ENCODE peak calls at places on chromosome 10, in ten cellular contexts. X, G, Z, O, K, W, L, F, V and M are unnamed samples.

GRCh38 chr10:8919291-8919690 is 864.8 kb downstream of the GATA3 start:
- DNase-seq in Z (no peak), X (no peak), V (no peak), W (no peak), L (no peak), F (no peak), G (no peak), O (no peak), K (no peak), M (no peak)

GRCh38 chr10:98886686-98887085 is 349.0 kb downstream of the HPSE2 start:
- DNase-seq in K (no peak), Z (peak; percentile 67), W (no peak), L (no peak), V (no peak), O (no peak), X (no peak), G (no peak), F (no peak), M (no peak)

GRCh38 chr10:101780187-101780817 is 2.9 kb downstream of the NPM3 start:
- DNase-seq in W (no peak), F (peak; percentile 21), Z (no peak), G (no peak), K (no peak), V (no peak), X (no peak), O (no peak), L (peak; percentile 61), M (peak; percentile 44)

GRCh38 chr10:30751678-30752331 is 122.3 kb upstream of the LYZL2 start:
- DNase-seq in F (peak; percentile 57), G (no peak), Z (peak; percentile 80), O (peak; percentile 31), V (peak; percentile 80), W (peak; percentile 82), K (peak; percentile 61), X (peak; percentile 31), L (no peak), M (no peak)

GRCh38 chr10:57638411-57638810 is 629.3 kb downstream of the IPMK start:
- DNase-seq in O (no peak), Z (no peak), G (no peak), F (no peak), X (no peak), L (no peak), W (no peak), V (no peak), K (no peak), M (no peak)

GRCh38 chr10:84214612-84215235 is 10.6 kb downstream of the LRIT2 start:
- DNase-seq in K (no peak), Z (peak; percentile 17), F (no peak), W (no peak), X (no peak), L (no peak), G (no peak), O (no peak), V (no peak), M (no peak)

GRCh38 chr10:43322769-43323168 is 48.7 kb upstream of the FXYD4 start:
- DNase-seq in K (peak; percentile 64), V (peak; percentile 93), X (peak; percentile 86), Z (peak; percentile 74), F (no peak), W (peak; percentile 94), O (peak; percentile 90), L (peak; percentile 90), G (peak; percentile 84), M (peak; percentile 93)

GRCh38 chr10:132344386-132344785 is 12.4 kb downstream of the LRRC27 start:
- DNase-seq in G (no peak), F (no peak), W (no peak), Z (no peak), L (peak; percentile 2), V (no peak), O (no peak), X (no peak), K (no peak), M (no peak)

GRCh38 chr10:5618829-5619228 is 47.6 kb downstream of the ASB13 start:
- DNase-seq in O (no peak), F (no peak), V (peak; percentile 65), K (no peak), Z (no peak), W (no peak), L (peak; percentile 87), X (no peak), G (peak; percentile 54), M (no peak)
- H3K4me1 ChIP-seq in O (peaks cover 12% of the 10 kb centered on the region), F (peaks cover 21% of the 10 kb centered on the region), V (peaks cover 36% of the 10 kb centered on the region), K (peaks cover 4% of the 10 kb centered on the region), Z (no peaks in the 10 kb centered on the region), W (peaks cover 4% of the 10 kb centered on the region), L (peaks cover 50% of the 10 kb centered on the region), X (no peaks in the 10 kb centered on the region), G (no peaks in the 10 kb centered on the region), M (peaks cover 21% of the 10 kb centered on the region)

DNA sequence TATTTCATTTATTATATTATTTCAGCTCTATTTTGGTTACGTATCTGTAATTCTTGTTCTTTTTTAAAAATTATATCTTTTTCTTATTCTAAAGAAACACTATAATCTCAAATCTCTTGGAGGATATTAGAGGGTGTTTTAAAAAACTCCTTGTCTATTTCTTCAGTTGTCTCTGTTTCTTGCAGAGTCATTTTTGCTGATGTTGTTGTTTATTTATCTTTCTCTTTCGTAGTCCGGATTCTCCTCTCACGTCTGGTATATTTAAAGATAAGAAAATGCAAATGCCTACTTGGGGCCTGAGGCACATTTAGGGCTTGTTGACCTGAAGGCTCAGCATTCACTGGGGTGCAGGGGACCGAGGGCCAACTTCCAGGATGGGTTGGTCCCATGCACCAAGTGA is 181.2 kb upstream of the CTBP2 start:
- DNase-seq in W (no peak), O (no peak), L (no peak), G (no peak), Z (no peak), F (no peak), X (no peak), V (no peak), K (no peak), M (no peak)
- H3K4me1 ChIP-seq in W (no peaks in the 10 kb centered on the region), O (no peaks in the 10 kb centered on the region), L (no peaks in the 10 kb centered on the region), G (no peaks in the 10 kb centered on the region), Z (no peaks in the 10 kb centered on the region), F (no peaks in the 10 kb centered on the region), X (no peaks in the 10 kb centered on the region), V (no peaks in the 10 kb centered on the region), K (no peaks in the 10 kb centered on the region), M (no peaks in the 10 kb centered on the region)

GRCh38 chr10:49645417-49646255 is 31.8 kb downstream of the CHAT start:
- DNase-seq in F (no peak), V (no peak), L (no peak), X (no peak), Z (peak; percentile 22), W (peak; percentile 18), K (no peak), G (no peak), O (peak; percentile 8), M (peak; percentile 30)

GRCh38 chr10:49644035-49644345 is 30.2 kb downstream of the CHAT start:
- DNase-seq in O (no peak), Z (no peak), W (no peak), K (no peak), F (no peak), G (no peak), X (no peak), L (no peak), V (no peak), M (no peak)

GRCh38 chr10:49647985-49648795 is 31.3 kb upstream of the C10orf53 start:
- DNase-seq in X (no peak), F (no peak), G (no peak), O (peak; percentile 16), V (no peak), Z (no peak), K (no peak), L (no peak), W (no peak), M (peak; percentile 22)

GRCh38 chr10:49647554-49647953 is 31.9 kb upstream of the C10orf53 start:
- DNase-seq in L (no peak), F (no peak), Z (peak; percentile 56), V (no peak), X (no peak), O (no peak), W (no peak), G (no peak), K (no peak), M (no peak)

DNA sequence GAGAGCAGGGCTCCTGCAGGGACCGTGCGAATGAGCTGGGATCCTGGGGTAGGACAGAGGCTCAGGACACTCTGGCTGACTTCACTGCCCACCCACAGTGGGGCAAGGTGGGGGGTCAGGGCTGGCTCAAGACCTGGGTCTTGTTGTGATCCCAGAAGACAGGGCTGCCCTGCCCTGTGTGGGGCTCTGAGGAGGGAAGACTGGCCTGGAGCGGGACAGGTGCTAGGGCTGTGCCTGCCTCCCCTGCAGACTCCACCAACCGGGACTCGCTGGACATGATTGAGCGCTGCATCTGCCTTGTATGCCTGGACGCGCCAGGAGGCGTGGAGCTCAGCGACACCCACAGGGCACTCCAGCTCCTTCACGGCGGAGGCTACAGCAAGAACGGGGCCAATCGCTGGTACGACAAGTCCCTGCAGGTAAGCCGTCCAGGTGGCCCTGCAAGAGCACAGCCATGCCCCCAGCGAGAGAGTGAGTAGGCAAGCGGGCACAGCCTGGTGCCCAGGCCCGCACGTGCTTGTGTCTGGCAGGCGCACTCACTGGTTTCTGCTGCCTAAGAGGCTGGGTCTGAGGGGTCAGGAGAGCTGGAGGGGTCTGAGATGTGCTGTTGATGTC is 32.5 kb downstream of the CHAT start:
- DNase-seq in Z (no peak), L (no peak), X (no peak), W (peak; percentile 52), O (peak; percentile 11), G (no peak), F (no peak), K (no peak), V (no peak), M (no peak)
- H3K4me1 ChIP-seq in Z (peaks cover 21% of the 10 kb centered on the region), L (no peaks in the 10 kb centered on the region), X (no peaks in the 10 kb centered on the region), W (no peaks in the 10 kb centered on the region), O (no peaks in the 10 kb centered on the region), G (no peaks in the 10 kb centered on the region), F (no peaks in the 10 kb centered on the region), K (no peaks in the 10 kb centered on the region), V (no peaks in the 10 kb centered on the region), M (no peaks in the 10 kb centered on the region)

GRCh38 chr10:89476150-89476549 is 59.2 kb downstream of the SLC16A12 start:
- DNase-seq in F (peak; percentile 25), Z (no peak), K (no peak), W (no peak), L (no peak), X (no peak), O (no peak), G (no peak), V (no peak), M (no peak)

GRCh38 chr10:89475567-89475966 is 59.8 kb downstream of the SLC16A12 start:
- DNase-seq in G (no peak), L (no peak), X (no peak), W (no peak), O (no peak), Z (no peak), F (no peak), V (no peak), K (no peak), M (no peak)

GRCh38 chr10:89475137-89475536 is 60.3 kb downstream of the SLC16A12 start:
- DNase-seq in L (no peak), K (no peak), O (no peak), Z (no peak), G (no peak), V (no peak), F (no peak), X (no peak), W (no peak), M (no peak)

GRCh38 chr10:89478085-89478738 is 57.2 kb downstream of the SLC16A12 start:
- DNase-seq in G (no peak), X (no peak), K (no peak), Z (no peak), O (no peak), V (no peak), W (no peak), F (no peak), L (no peak), M (no peak)

DNA sequence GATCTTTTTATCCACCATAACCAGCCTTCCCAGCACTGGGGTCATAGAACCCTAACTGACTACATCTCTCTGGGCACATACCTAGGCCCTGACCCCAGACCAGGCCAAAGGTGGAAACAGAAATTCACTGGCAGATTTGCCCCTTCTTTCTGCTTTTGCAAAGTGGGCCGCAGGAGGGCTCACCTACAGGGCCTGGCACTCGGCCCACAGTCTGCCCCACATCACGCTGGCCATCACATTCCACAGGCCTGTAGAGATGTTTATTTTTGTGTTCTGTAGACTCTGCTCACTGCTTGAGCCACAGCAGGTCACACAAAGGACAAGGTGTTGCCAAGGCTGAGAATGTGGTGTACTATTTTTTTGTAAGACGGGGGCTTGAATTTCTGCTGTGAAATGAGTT is 58.7 kb downstream of the SLC16A12 start:
- DNase-seq in F (peak; percentile 79), K (no peak), V (peak; percentile 61), X (no peak), W (peak; percentile 74), L (no peak), Z (no peak), O (peak; percentile 46), G (no peak), M (no peak)
- H3K4me1 ChIP-seq in F (peaks cover 51% of the 10 kb centered on the region), K (no peaks in the 10 kb centered on the region), V (peaks cover 16% of the 10 kb centered on the region), X (no peaks in the 10 kb centered on the region), W (peaks cover 44% of the 10 kb centered on the region), L (peaks cover 74% of the 10 kb centered on the region), Z (peaks cover 20% of the 10 kb centered on the region), O (no peaks in the 10 kb centered on the region), G (peaks cover 8% of the 10 kb centered on the region), M (no peaks in the 10 kb centered on the region)